ENCODE peak calls at places on chromosomes 13 and 19, in eight cellular contexts. S, F, V, K, Q, D, L and T are unnamed samples.

GRCh38 chr19:13098291-13099072 is 4.2 kb downstream of the LYL1 start:
- DNase-seq in S (no peak), F (peak; percentile 71), V (no peak), K (peak; percentile 48), Q (peak; percentile 50), D (no peak), L (no peak), T (no peak)

GRCh38 chr19:4518345-4519171 is at the start of gene PLIN4:
- DNase-seq in S (no peak), F (peak; percentile 96), V (no peak), K (peak; percentile 25), Q (no peak), D (no peak), L (no peak), T (peak; percentile 24)

GRCh38 chr13:98975822-98976261 is 2.0 kb downstream of the DOCK9 start:
- DNase-seq in S (no peak), F (no peak), V (no peak), K (no peak), Q (no peak), D (no peak), L (peak; percentile 46), T (no peak)

GRCh38 chr13:32883501-32883900 is 132.7 kb upstream of the KL start:
- DNase-seq in S (no peak), F (peak; percentile 41), V (peak; percentile 63), K (peak; percentile 77), Q (no peak), D (no peak), L (no peak), T (no peak)

GRCh38 chr19:48938256-48938655 is 4.8 kb downstream of the DHDH start:
- DNase-seq in S (no peak), F (no peak), V (no peak), K (no peak), Q (no peak), D (no peak), L (no peak), T (no peak)

GRCh38 chr13:29925457-29925856 is 75.0 kb upstream of the UBL3 start:
- DNase-seq in S (peak; percentile 92), F (no peak), V (peak; percentile 38), K (peak; percentile 49), Q (peak; percentile 66), D (no peak), L (no peak), T (peak; percentile 33)

GRCh38 chr19:22527554-22527953 is 105.4 kb upstream of the ZNF98 start:
- DNase-seq in S (no peak), F (peak; percentile 47), V (no peak), K (no peak), Q (no peak), D (no peak), L (no peak), T (no peak)

GRCh38 chr13:61128850-61129645 is 286.6 kb downstream of the PCDH20 start:
- DNase-seq in S (no peak), F (no peak), V (peak; percentile 51), K (no peak), Q (no peak), D (no peak), L (no peak), T (no peak)

GRCh38 chr13:98567140-98567539 is 9.8 kb downstream of the STK24 start:
- DNase-seq in S (no peak), F (no peak), V (no peak), K (no peak), Q (no peak), D (no peak), L (no peak), T (no peak)